ENCODE peak calls at places on chromosomes 16 and 17, in six cellular contexts. A, B, T, Q, D and O are unnamed samples.
A peak's percentile ranks its signal among the peaks of the same experiment; 100 is the strongest.

GRCh38 chr17:47762733-47763132 is 29.7 kb downstream of the TBX21 start:
- DNase-seq in A (no peak), B (no peak), T (no peak), Q (no peak), D (no peak), O (no peak)

GRCh38 chr17:19933221-19933620 is 44.4 kb downstream of the AKAP10 start:
- DNase-seq in A (peak; percentile 31), B (no peak), T (no peak), Q (no peak), D (no peak), O (no peak)

GRCh38 chr16:75244225-75244792 is 7.1 kb downstream of the BCAR1 start:
- DNase-seq in A (peak; percentile 72), B (peak; percentile 66), T (no peak), Q (peak; percentile 71), D (no peak), O (no peak)

GRCh38 chr16:89281829-89282228 is 64.3 kb downstream of the ZNF778 start:
- DNase-seq in A (no peak), B (no peak), T (no peak), Q (no peak), D (no peak), O (no peak)

GRCh38 chr16:28844226-28844885 is 1.8 kb downstream of the TUFM start:
- DNase-seq in A (no peak), B (no peak), T (no peak), Q (no peak), D (no peak), O (no peak)

GRCh38 chr17:5485270-5486205 is at the start of gene DERL2:
- DNase-seq in A (peak; percentile 44), B (no peak), T (no peak), Q (no peak), D (no peak), O (peak; percentile 10)

GRCh38 chr17:18186271-18186982 is 2.8 kb downstream of the ALKBH5 start:
- DNase-seq in A (peak; percentile 47), B (peak; percentile 60), T (no peak), Q (no peak), D (no peak), O (no peak)

GRCh38 chr17:50955667-50956120 is 89.5 kb upstream of the TOB1 start:
- DNase-seq in A (no peak), B (no peak), T (no peak), Q (no peak), D (no peak), O (no peak)

GRCh38 chr16:22670044-22670536 is 143.9 kb upstream of the HS3ST2 start:
- DNase-seq in A (no peak), B (no peak), T (no peak), Q (no peak), D (no peak), O (no peak)

GRCh38 chr16:10069374-10069773 is 112.9 kb downstream of the GRIN2A start:
- DNase-seq in A (no peak), B (no peak), T (no peak), Q (peak; percentile 59), D (peak; percentile 60), O (no peak)

GRCh38 chr17:38706625-38707298 is 1.7 kb downstream of the MLLT6 start:
- DNase-seq in A (no peak), B (no peak), T (no peak), Q (no peak), D (no peak), O (no peak)

GRCh38 chr16:77715145-77715544 is 7.2 kb upstream of the NUDT7 start:
- DNase-seq in A (no peak), B (no peak), T (no peak), Q (no peak), D (no peak), O (no peak)

GRCh38 chr16:2171601-2172178 is 16.1 kb downstream of the TRAF7 start:
- DNase-seq in A (no peak), B (no peak), T (no peak), Q (no peak), D (no peak), O (no peak)

GRCh38 chr17:42286411-42287295 is 1.6 kb upstream of the STAT5A start:
- DNase-seq in A (no peak), B (peak; percentile 41), T (no peak), Q (peak; percentile 49), D (peak; percentile 19), O (no peak)

GRCh38 chr17:18248300-18248731 is 10.2 kb downstream of the FLII start:
- DNase-seq in A (peak; percentile 71), B (peak; percentile 72), T (no peak), Q (peak; percentile 65), D (peak; percentile 70), O (no peak)

GRCh38 chr17:1604831-1605528 is 23.7 kb downstream of the SLC43A2 start:
- DNase-seq in A (no peak), B (no peak), T (no peak), Q (no peak), D (no peak), O (no peak)

GRCh38 chr17:61400786-61401279 is 1.2 kb downstream of the TBX2 start:
- DNase-seq in A (no peak), B (no peak), T (no peak), Q (no peak), D (no peak), O (no peak)

GRCh38 chr16:63315229-63315628 is 1279.0 kb upstream of the CDH8 start:
- DNase-seq in A (no peak), B (no peak), T (no peak), Q (no peak), D (no peak), O (no peak)

GRCh38 chr17:29010129-29010528 is 4.3 kb upstream of the SEZ6 start:
- DNase-seq in A (no peak), B (no peak), T (no peak), Q (no peak), D (no peak), O (no peak)

GRCh38 chr17:34154916-34155730 is 100.0 kb upstream of the CCL2 start:
- DNase-seq in A (no peak), B (no peak), T (no peak), Q (no peak), D (no peak), O (no peak)

GRCh38 chr17:80447790-80448189 is 28.6 kb downstream of the NPTX1 start:
- DNase-seq in A (no peak), B (no peak), T (no peak), Q (no peak), D (no peak), O (no peak)

GRCh38 chr17:49334744-49335512 is 27.1 kb downstream of the ZNF652 start:
- DNase-seq in A (peak; percentile 83), B (no peak), T (no peak), Q (no peak), D (no peak), O (no peak)

GRCh38 chr16:89826531-89827382 is 1.5 kb upstream of the SPIRE2 start:
- DNase-seq in A (no peak), B (no peak), T (no peak), Q (no peak), D (no peak), O (no peak)

GRCh38 chr16:84367750-84368320 is 503 bp upstream of the ATP2C2 start:
- DNase-seq in A (no peak), B (no peak), T (no peak), Q (no peak), D (no peak), O (no peak)

DNA sequence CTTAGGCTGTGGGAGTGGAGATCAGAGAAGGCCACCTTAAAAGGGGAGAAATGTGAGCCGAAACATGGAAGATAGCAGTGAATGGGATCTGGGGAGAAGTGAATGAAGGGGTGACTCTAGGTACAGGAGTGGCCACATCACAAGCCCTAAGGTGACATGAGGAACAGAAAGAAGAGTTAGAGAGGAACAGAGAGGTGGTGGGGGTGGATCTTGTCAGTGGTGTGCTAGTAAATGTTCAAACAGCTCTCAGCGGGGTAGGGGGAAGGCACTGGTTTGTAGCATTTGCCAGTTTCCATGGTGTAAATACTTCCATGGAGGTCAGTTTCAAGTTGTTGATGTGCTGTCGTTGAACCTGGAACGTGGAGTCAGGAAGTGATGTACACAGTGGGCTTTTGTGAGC is 90.8 kb downstream of the SDR42E1 start:
- DNase-seq in A (no peak), B (no peak), T (no peak), Q (no peak), D (no peak), O (no peak)
- H3K4me3 ChIP-seq in A (no peak overlapping the region), B (no peak overlapping the region), T (no peak overlapping the region), Q (no peak overlapping the region), D (no peak overlapping the region), O (no peak overlapping the region)

GRCh38 chr16:73071131-73071940 is 23.4 kb upstream of the ZFHX3 start:
- DNase-seq in A (no peak), B (no peak), T (no peak), Q (peak; percentile 54), D (no peak), O (no peak)
- H3K27ac ChIP-seq in A (peak overlapping the region; percentile 30), B (peak overlapping the region; percentile 82), T (no peak overlapping the region), Q (no peak overlapping the region), D (peak overlapping the region; percentile 33), O (no peak overlapping the region)

GRCh38 chr17:79189264-79189663 is 114.6 kb downstream of the ENGASE start:
- DNase-seq in A (no peak), B (no peak), T (no peak), Q (no peak), D (no peak), O (no peak)

GRCh38 chr17:79188679-79189078 is 114.1 kb downstream of the ENGASE start:
- DNase-seq in A (no peak), B (no peak), T (no peak), Q (no peak), D (no peak), O (no peak)

GRCh38 chr17:79186406-79186805 is 111.8 kb downstream of the ENGASE start:
- DNase-seq in A (no peak), B (no peak), T (no peak), Q (no peak), D (no peak), O (no peak)

GRCh38 chr17:79187186-79187585 is 112.6 kb downstream of the ENGASE start:
- DNase-seq in A (no peak), B (no peak), T (no peak), Q (no peak), D (no peak), O (no peak)

GRCh38 chr17:79188048-79188447 is 113.4 kb downstream of the ENGASE start:
- DNase-seq in A (no peak), B (no peak), T (no peak), Q (no peak), D (no peak), O (no peak)
- TF ChIP-seq CTCF in A (peak; percentile 45), B (no peak), T (peak; percentile 34), Q (peak; percentile 19), D (peak; percentile 48), O (peak; percentile 68)

GRCh38 chr17:55266958-55267688 is 2.4 kb downstream of the HLF start:
- DNase-seq in A (no peak), B (no peak), T (no peak), Q (no peak), D (no peak), O (no peak)
- H3K4me3 ChIP-seq in A (no peak overlapping the region), B (peak overlapping the region; percentile 22), T (no peak overlapping the region), Q (peak overlapping the region; percentile 69), D (peak overlapping the region; percentile 51), O (no peak overlapping the region)